ENCODE peak calls at places on chromosomes 3 and 15, in nine cellular contexts. V is A549; K is activated T-cell treated with anti-CD3 and anti-CD28 coated beads for 24 hours; T is neural crest cell; I is H4; F is cardiac fibroblast; G is stimulated activated naive CD8-positive, alpha-beta T cell treated with anti-CD3 and anti-CD28 coated beads, Interleukin-15, amount 100 ng/mL, for 72 hours; B is NCI-H1092 treated with DMSO at 0.1 percent for 48 hours; E is C1 segment of cervical spinal cord. Q is an unnamed sample.

GRCh38 chr3:102733811-102734574 is 299.2 kb downstream of the ZPLD1 start:
- DNase-seq in E (no peak), G (no peak), T (no peak), V (no peak), B (no peak), K (no peak), F (peak), I (no peak), Q (no peak)

GRCh38 chr3:5520237-5520636 is 332.7 kb downstream of the EDEM1 start:
- DNase-seq in T (no peak), B (no peak), V (no peak), K (no peak), E (no peak), G (no peak), F (no peak), I (no peak), Q (no peak)

GRCh38 chr3:101017048-101017447 is 23.8 kb upstream of the ABI3BP start:
- DNase-seq in K (no peak), I (no peak), G (no peak), F (peak), B (no peak), E (no peak), V (no peak), T (no peak), Q (no peak)

GRCh38 chr3:51712511-51712931 is 5.7 kb downstream of the GRM2 start:
- DNase-seq in I (no peak), T (no peak), V (no peak), F (no peak), G (no peak), B (no peak), E (no peak), K (no peak), Q (no peak)

GRCh38 chr3:183428140-183429023 is at the start of gene MCF2L2:
- DNase-seq in V (peak), E (peak), F (peak), G (peak), T (peak), B (peak), I (peak), K (peak), Q (peak)

GRCh38 chr15:69421498-69421897 is 7.3 kb downstream of the KIF23 start:
- DNase-seq in G (no peak), F (peak), I (no peak), K (no peak), E (no peak), V (no peak), B (no peak), T (no peak), Q (no peak)

GRCh38 chr3:192091831-192092230 is 630.9 kb downstream of the PYDC2 start:
- DNase-seq in K (no peak), G (no peak), B (no peak), E (no peak), T (no peak), I (no peak), F (peak), V (no peak), Q (no peak)

GRCh38 chr3:33233884-33234283 is 15.3 kb upstream of the SUSD5 start:
- DNase-seq in F (no peak), B (no peak), K (no peak), T (no peak), E (no peak), V (no peak), G (no peak), I (no peak), Q (no peak)

GRCh38 chr15:64767203-64767602 is 8.2 kb downstream of the RBPMS2 start:
- DNase-seq in E (no peak), G (no peak), T (no peak), K (no peak), V (no peak), F (no peak), B (no peak), I (no peak), Q (no peak)

GRCh38 chr15:88231909-88232308 is 24.6 kb downstream of the NTRK3 start:
- DNase-seq in V (no peak), I (no peak), B (no peak), F (no peak), E (no peak), T (no peak), K (no peak), G (no peak), Q (no peak)

GRCh38 chr15:26531489-26531888 is 241.4 kb downstream of the GABRB3 start:
- DNase-seq in I (no peak), T (no peak), E (no peak), B (no peak), K (no peak), G (no peak), F (no peak), V (no peak), Q (no peak)

GRCh38 chr3:1179116-1179515 is 86.3 kb downstream of the CNTN6 start:
- DNase-seq in E (no peak), G (no peak), B (no peak), I (no peak), K (no peak), F (no peak), V (no peak), T (no peak), Q (no peak)

GRCh38 chr15:69018951-69019350 is 4.5 kb downstream of the NOX5 start:
- DNase-seq in B (no peak), G (no peak), F (no peak), T (no peak), I (no peak), K (no peak), V (no peak), E (no peak), Q (no peak)

GRCh38 chr15:50181983-50182232 is at the start of gene SLC27A2:
- DNase-seq in V (peak), K (peak), E (peak), T (peak), G (no peak), F (no peak), B (peak), I (no peak), Q (no peak)

GRCh38 chr3:5231536-5231935 is 44.0 kb downstream of the EDEM1 start:
- DNase-seq in T (no peak), K (no peak), I (no peak), V (no peak), F (no peak), B (no peak), G (no peak), E (peak), Q (no peak)

GRCh38 chr3:129663045-129663446 is 56.6 kb upstream of the PLXND1 start:
- DNase-seq in B (no peak), T (no peak), G (no peak), V (peak), K (no peak), I (no peak), F (peak), E (no peak), Q (no peak)

GRCh38 chr15:58631319-58631718 is 118.2 kb downstream of the ADAM10 start:
- DNase-seq in B (no peak), F (no peak), E (no peak), V (no peak), I (no peak), G (no peak), T (no peak), K (no peak), Q (no peak)

GRCh38 chr3:44326035-44326434 is 12.5 kb upstream of the TCAIM start:
- DNase-seq in V (no peak), F (peak), G (no peak), T (no peak), K (no peak), B (no peak), I (no peak), E (no peak), Q (no peak)

GRCh38 chr3:43774799-43775198 is 84.1 kb downstream of the ABHD5 start:
- DNase-seq in G (no peak), B (no peak), T (no peak), K (no peak), E (peak), I (no peak), V (no peak), F (no peak), Q (no peak)

GRCh38 chr3:38519000-38519399 is 22.9 kb downstream of the EXOG start:
- DNase-seq in K (no peak), E (no peak), G (no peak), V (no peak), B (no peak), F (no peak), I (no peak), T (no peak), Q (no peak)

GRCh38 chr15:83654379-83655236 is 685 bp downstream of the ADAMTSL3 start:
- DNase-seq in I (no peak), V (no peak), K (no peak), F (no peak), B (no peak), G (no peak), T (no peak), E (no peak), Q (no peak)

GRCh38 chr3:47210863-47211405 is 47.0 kb upstream of the SETD2 start:
- DNase-seq in B (no peak), T (no peak), I (no peak), G (no peak), V (no peak), F (no peak), K (no peak), E (no peak), Q (no peak)

GRCh38 chr3:107198522-107199271 is 178.5 kb upstream of the CCDC54 start:
- DNase-seq in F (peak), T (no peak), V (no peak), B (no peak), K (no peak), G (no peak), E (peak), I (no peak), Q (no peak)

GRCh38 chr3:160564205-160564922 is 1.0 kb downstream of the KPNA4 start:
- DNase-seq in E (peak), T (peak), V (peak), K (no peak), B (peak), I (no peak), F (no peak), G (no peak), Q (no peak)

GRCh38 chr3:23114479-23114878 is 88.6 kb upstream of the UBE2E2 start:
- DNase-seq in F (no peak), B (no peak), G (no peak), V (no peak), E (no peak), I (no peak), K (no peak), T (no peak), Q (no peak)

Q was measured in substantia nigra.